ENCODE peak calls at places on chromosomes 13 and 19, in seven cellular contexts. One of them, this sample, is unnamed.

GRCh38 chr13:37417042-37417441 is 181.5 kb downstream of the POSTN start:
- DNase-seq in IMR-90: peak
- DNase-seq in CD8-positive, alpha-beta T cell: no peak
- DNase-seq in stomach: no peak
- DNase-seq in A549: no peak
- DNase-seq in AG10803: no peak
- DNase-seq in A673: peak
- DNase-seq in this sample: no peak

GRCh38 chr19:2478324-2478755 is 2.4 kb downstream of the GADD45B start:
- DNase-seq in IMR-90: peak
- DNase-seq in CD8-positive, alpha-beta T cell: peak
- DNase-seq in stomach: peak
- DNase-seq in A549: no peak
- DNase-seq in AG10803: peak
- DNase-seq in A673: peak
- DNase-seq in this sample: peak

GRCh38 chr13:49503951-49504350 is 8.2 kb downstream of the PHF11 start:
- DNase-seq in IMR-90: peak
- DNase-seq in CD8-positive, alpha-beta T cell: no peak
- DNase-seq in stomach: no peak
- DNase-seq in A549: no peak
- DNase-seq in AG10803: peak
- DNase-seq in A673: no peak
- DNase-seq in this sample: no peak

GRCh38 chr19:41295506-41295905 is 14.5 kb upstream of the CCDC97 start:
- DNase-seq in IMR-90: no peak
- DNase-seq in CD8-positive, alpha-beta T cell: no peak
- DNase-seq in stomach: no peak
- DNase-seq in A549: no peak
- DNase-seq in AG10803: no peak
- DNase-seq in A673: no peak
- DNase-seq in this sample: no peak

GRCh38 chr13:40102854-40103253 is 447.4 kb downstream of the COG6 start:
- DNase-seq in IMR-90: peak
- DNase-seq in CD8-positive, alpha-beta T cell: peak
- DNase-seq in stomach: peak
- DNase-seq in A549: peak
- DNase-seq in AG10803: peak
- DNase-seq in A673: no peak
- DNase-seq in this sample: peak

GRCh38 chr19:54047626-54048025 is 16.1 kb downstream of the VSTM1 start:
- DNase-seq in IMR-90: no peak
- DNase-seq in CD8-positive, alpha-beta T cell: no peak
- DNase-seq in stomach: no peak
- DNase-seq in A549: no peak
- DNase-seq in AG10803: no peak
- DNase-seq in A673: no peak
- DNase-seq in this sample: no peak

GRCh38 chr19:27765912-27766725 is 1446.8 kb downstream of the UQCRFS1 start:
- DNase-seq in IMR-90: no peak
- DNase-seq in CD8-positive, alpha-beta T cell: no peak
- DNase-seq in stomach: no peak
- DNase-seq in A549: no peak
- DNase-seq in AG10803: no peak
- DNase-seq in A673: no peak
- DNase-seq in this sample: no peak

GRCh38 chr19:2391118-2391725 is 31.2 kb downstream of the TMPRSS9 start:
- DNase-seq in IMR-90: peak
- DNase-seq in CD8-positive, alpha-beta T cell: peak
- DNase-seq in stomach: peak
- DNase-seq in A549: peak
- DNase-seq in AG10803: peak
- DNase-seq in A673: peak
- DNase-seq in this sample: peak

GRCh38 chr13:30196025-30196424 is 111.3 kb downstream of the KATNAL1 start:
- DNase-seq in IMR-90: peak
- DNase-seq in CD8-positive, alpha-beta T cell: no peak
- DNase-seq in stomach: no peak
- DNase-seq in A549: no peak
- DNase-seq in AG10803: no peak
- DNase-seq in A673: peak
- DNase-seq in this sample: no peak

GRCh38 chr19:45075215-45076028 is 856 bp downstream of the ZNF296 start:
- DNase-seq in IMR-90: no peak
- DNase-seq in CD8-positive, alpha-beta T cell: no peak
- DNase-seq in stomach: peak
- DNase-seq in A549: peak
- DNase-seq in AG10803: peak
- DNase-seq in A673: no peak
- DNase-seq in this sample: peak

GRCh38 chr19:16161848-16162247 is 11.5 kb downstream of the CIB3 start:
- DNase-seq in IMR-90: peak
- DNase-seq in CD8-positive, alpha-beta T cell: no peak
- DNase-seq in stomach: no peak
- DNase-seq in A549: no peak
- DNase-seq in AG10803: peak
- DNase-seq in A673: no peak
- DNase-seq in this sample: peak

GRCh38 chr13:108226184-108226583 is 8.0 kb downstream of the ABHD13 start:
- DNase-seq in IMR-90: no peak
- DNase-seq in CD8-positive, alpha-beta T cell: no peak
- DNase-seq in stomach: no peak
- DNase-seq in A549: no peak
- DNase-seq in AG10803: no peak
- DNase-seq in A673: no peak
- DNase-seq in this sample: no peak

GRCh38 chr13:60210510-60211065 is 46.9 kb upstream of the DIAPH3 start:
- DNase-seq in IMR-90: no peak
- DNase-seq in CD8-positive, alpha-beta T cell: no peak
- DNase-seq in stomach: no peak
- DNase-seq in A549: no peak
- DNase-seq in AG10803: no peak
- DNase-seq in A673: no peak
- DNase-seq in this sample: no peak

GRCh38 chr13:44755872-44756271 is 179.7 kb upstream of the TSC22D1 start:
- DNase-seq in IMR-90: peak
- DNase-seq in CD8-positive, alpha-beta T cell: no peak
- DNase-seq in stomach: no peak
- DNase-seq in A549: no peak
- DNase-seq in AG10803: peak
- DNase-seq in A673: no peak
- DNase-seq in this sample: peak

GRCh38 chr19:4678881-4679379 is 8.8 kb upstream of the MYDGF start:
- DNase-seq in IMR-90: no peak
- DNase-seq in CD8-positive, alpha-beta T cell: no peak
- DNase-seq in stomach: no peak
- DNase-seq in A549: no peak
- DNase-seq in AG10803: no peak
- DNase-seq in A673: peak
- DNase-seq in this sample: no peak

GRCh38 chr13:113855012-113855921 is 8.6 kb downstream of the GAS6 start:
- DNase-seq in IMR-90: no peak
- DNase-seq in CD8-positive, alpha-beta T cell: no peak
- DNase-seq in stomach: peak
- DNase-seq in A549: no peak
- DNase-seq in AG10803: no peak
- DNase-seq in A673: no peak
- DNase-seq in this sample: no peak

GRCh38 chr19:42250666-42251531 is 4.0 kb downstream of the ERF start:
- DNase-seq in IMR-90: peak
- DNase-seq in CD8-positive, alpha-beta T cell: no peak
- DNase-seq in stomach: no peak
- DNase-seq in A549: no peak
- DNase-seq in AG10803: peak
- DNase-seq in A673: peak
- DNase-seq in this sample: no peak

GRCh38 chr13:42039457-42039945 is 8.9 kb upstream of the DGKH start:
- DNase-seq in IMR-90: no peak
- DNase-seq in CD8-positive, alpha-beta T cell: no peak
- DNase-seq in stomach: no peak
- DNase-seq in A549: peak
- DNase-seq in AG10803: no peak
- DNase-seq in A673: no peak
- DNase-seq in this sample: peak

GRCh38 chr19:2547721-2548120 is 71.8 kb downstream of the GADD45B start:
- DNase-seq in IMR-90: no peak
- DNase-seq in CD8-positive, alpha-beta T cell: no peak
- DNase-seq in stomach: no peak
- DNase-seq in A549: no peak
- DNase-seq in AG10803: no peak
- DNase-seq in A673: no peak
- DNase-seq in this sample: no peak

GRCh38 chr19:34667349-34668076 is 9.4 kb downstream of the SCGB2B2 start:
- DNase-seq in IMR-90: peak
- DNase-seq in CD8-positive, alpha-beta T cell: no peak
- DNase-seq in stomach: no peak
- DNase-seq in A549: no peak
- DNase-seq in AG10803: peak
- DNase-seq in A673: peak
- DNase-seq in this sample: peak

GRCh38 chr19:18651738-18652137 is 14.9 kb downstream of the KLHL26 start:
- DNase-seq in IMR-90: no peak
- DNase-seq in CD8-positive, alpha-beta T cell: no peak
- DNase-seq in stomach: no peak
- DNase-seq in A549: no peak
- DNase-seq in AG10803: no peak
- DNase-seq in A673: no peak
- DNase-seq in this sample: no peak

GRCh38 chr19:33311326-33311682 is 9.0 kb upstream of the CEBPA start:
- DNase-seq in IMR-90: no peak
- DNase-seq in CD8-positive, alpha-beta T cell: no peak
- DNase-seq in stomach: peak
- DNase-seq in A549: no peak
- DNase-seq in AG10803: no peak
- DNase-seq in A673: no peak
- DNase-seq in this sample: no peak
- TF ChIP-seq CTCF in IMR-90: no peak
- TF ChIP-seq CTCF in CD8-positive, alpha-beta T cell: no peak
- TF ChIP-seq CTCF in stomach: peak
- TF ChIP-seq CTCF in A549: peak
- TF ChIP-seq CTCF in AG10803: no peak
- TF ChIP-seq CTCF in A673: peak
- TF ChIP-seq CTCF in this sample: peak

DNA sequence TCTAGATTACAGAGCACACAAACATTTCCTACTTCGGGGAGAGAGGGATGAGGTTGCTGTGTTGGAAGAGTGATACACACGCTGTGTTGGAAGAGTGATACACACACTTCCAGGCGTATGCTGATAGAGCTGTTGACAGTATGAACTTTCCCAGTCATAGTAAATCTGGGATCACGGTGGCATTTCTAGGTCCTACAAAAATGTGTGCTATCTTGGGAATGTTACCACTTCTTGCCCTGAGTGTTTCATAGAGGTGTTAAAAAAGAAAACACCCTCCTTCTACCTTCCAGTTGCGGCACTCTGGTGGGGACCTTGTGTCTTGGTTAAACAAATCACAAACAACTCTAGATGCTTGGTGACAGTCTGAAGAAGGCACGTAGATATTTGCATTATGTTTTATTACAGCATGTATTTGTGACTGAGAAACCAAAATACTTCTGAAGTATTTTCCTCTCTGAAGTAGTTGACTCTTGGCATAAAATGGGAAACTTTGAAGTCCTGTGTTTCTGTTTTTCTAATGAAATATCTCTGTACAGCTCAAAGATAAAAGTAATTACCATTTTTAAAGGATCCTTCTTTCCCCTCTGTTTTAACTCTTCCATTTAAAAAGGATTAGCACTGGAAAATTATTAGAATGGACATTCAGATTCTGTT is 52.5 kb downstream of the ARHGAP35 start:
- DNase-seq in IMR-90: no peak
- DNase-seq in CD8-positive, alpha-beta T cell: no peak
- DNase-seq in stomach: no peak
- DNase-seq in A549: no peak
- DNase-seq in AG10803: peak
- DNase-seq in A673: no peak
- DNase-seq in this sample: no peak
- H3K4me3 ChIP-seq in IMR-90: no peak
- H3K4me3 ChIP-seq in CD8-positive, alpha-beta T cell: no peak
- H3K4me3 ChIP-seq in stomach: no peak
- H3K4me3 ChIP-seq in A549: peak
- H3K4me3 ChIP-seq in AG10803: no peak
- H3K4me3 ChIP-seq in A673: peak
- H3K4me3 ChIP-seq in this sample: peak

DNA sequence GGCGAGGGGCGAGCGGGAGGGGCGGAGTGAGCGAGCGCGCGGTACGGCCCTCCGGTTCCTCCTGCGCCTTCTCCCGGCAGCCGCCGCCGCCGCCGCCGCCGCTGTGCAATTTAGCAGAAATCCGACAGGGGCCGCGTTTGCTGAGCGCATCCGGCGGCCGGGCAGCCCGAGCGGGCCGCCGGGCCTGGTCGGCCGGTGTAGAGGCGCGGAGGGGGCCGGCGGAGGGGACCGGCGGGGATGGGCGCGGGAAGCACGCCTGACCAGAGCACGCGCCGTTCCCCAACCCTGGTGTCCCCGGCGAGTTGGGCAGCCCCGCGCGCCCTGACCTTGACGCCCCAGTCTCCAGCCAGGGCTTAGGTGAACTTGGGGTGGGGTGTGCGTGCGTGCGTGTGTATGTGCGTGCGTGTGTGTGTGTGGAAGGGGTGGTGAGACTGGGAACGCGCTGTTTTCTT is 144.5 kb upstream of the ZNF536 start:
- DNase-seq in IMR-90: peak
- DNase-seq in CD8-positive, alpha-beta T cell: no peak
- DNase-seq in stomach: peak
- DNase-seq in A549: peak
- DNase-seq in AG10803: peak
- DNase-seq in A673: peak
- DNase-seq in this sample: no peak
- TF ChIP-seq CTCF in IMR-90: peak
- TF ChIP-seq CTCF in CD8-positive, alpha-beta T cell: no peak
- TF ChIP-seq CTCF in stomach: no peak
- TF ChIP-seq CTCF in A549: peak
- TF ChIP-seq CTCF in AG10803: peak
- TF ChIP-seq CTCF in A673: peak
- TF ChIP-seq CTCF in this sample: no peak

GRCh38 chr19:47518854-47519253 is 4.0 kb upstream of the NAPA start:
- DNase-seq in IMR-90: no peak
- DNase-seq in CD8-positive, alpha-beta T cell: no peak
- DNase-seq in stomach: no peak
- DNase-seq in A549: no peak
- DNase-seq in AG10803: no peak
- DNase-seq in A673: no peak
- DNase-seq in this sample: no peak

GRCh38 chr19:47520839-47521238 is 6.0 kb upstream of the NAPA start:
- DNase-seq in IMR-90: no peak
- DNase-seq in CD8-positive, alpha-beta T cell: no peak
- DNase-seq in stomach: no peak
- DNase-seq in A549: no peak
- DNase-seq in AG10803: no peak
- DNase-seq in A673: no peak
- DNase-seq in this sample: no peak

GRCh38 chr19:47520343-47520806 is 5.5 kb upstream of the NAPA start:
- DNase-seq in IMR-90: no peak
- DNase-seq in CD8-positive, alpha-beta T cell: no peak
- DNase-seq in stomach: no peak
- DNase-seq in A549: no peak
- DNase-seq in AG10803: no peak
- DNase-seq in A673: no peak
- DNase-seq in this sample: no peak

GRCh38 chr19:47523473-47523872 is 8.6 kb upstream of the NAPA start:
- DNase-seq in IMR-90: no peak
- DNase-seq in CD8-positive, alpha-beta T cell: no peak
- DNase-seq in stomach: no peak
- DNase-seq in A549: no peak
- DNase-seq in AG10803: no peak
- DNase-seq in A673: no peak
- DNase-seq in this sample: no peak

GRCh38 chr19:47521473-47522180 is 6.8 kb upstream of the NAPA start:
- DNase-seq in IMR-90: no peak
- DNase-seq in CD8-positive, alpha-beta T cell: no peak
- DNase-seq in stomach: no peak
- DNase-seq in A549: no peak
- DNase-seq in AG10803: no peak
- DNase-seq in A673: no peak
- DNase-seq in this sample: no peak
- H3K4me3 ChIP-seq in IMR-90: no peak
- H3K4me3 ChIP-seq in CD8-positive, alpha-beta T cell: no peak
- H3K4me3 ChIP-seq in stomach: no peak
- H3K4me3 ChIP-seq in A549: no peak
- H3K4me3 ChIP-seq in AG10803: no peak
- H3K4me3 ChIP-seq in A673: no peak
- H3K4me3 ChIP-seq in this sample: no peak

This sample was measured in PC-9.